ENCODE peak calls at places on chromosomes 11 and 22, in ten cellular contexts. A, K, B, U, W, S, I, J, L and R are unnamed samples.

GRCh38 chr11:110075087-110075821 is 17.9 kb upstream of the ZC3H12C start:
- DNase-seq in S (no peak), I (no peak), L (no peak), B (no peak), K (no peak), A (no peak), W (no peak), U (no peak), J (no peak), R (no peak)

GRCh38 chr11:126140932-126141291 is 70.5 kb downstream of the RPUSD4 start:
- DNase-seq in W (no peak), L (peak), J (no peak), U (peak), K (peak), A (no peak), I (no peak), S (peak), B (no peak), R (no peak)

GRCh38 chr11:109667719-109668118 is 245.7 kb downstream of the C11orf87 start:
- DNase-seq in W (no peak), U (no peak), J (no peak), B (no peak), K (no peak), A (no peak), S (no peak), L (no peak), I (no peak), R (no peak)

GRCh38 chr22:16965083-16965482 is 42.9 kb downstream of the GAB4 start:
- DNase-seq in U (no peak), S (no peak), A (no peak), B (no peak), I (no peak), K (no peak), W (no peak), L (no peak), J (no peak), R (no peak)

GRCh38 chr22:29856496-29856895 is 18.4 kb upstream of the ASCC2 start:
- DNase-seq in A (no peak), K (no peak), U (no peak), J (no peak), S (no peak), I (no peak), B (no peak), W (no peak), L (no peak), R (no peak)

GRCh38 chr11:100816823-100817222 is 129.7 kb downstream of the ARHGAP42 start:
- DNase-seq in S (no peak), W (no peak), U (no peak), J (no peak), I (no peak), L (no peak), A (no peak), B (no peak), K (no peak), R (no peak)

GRCh38 chr11:66050581-66051231 is 1.5 kb upstream of the SF3B2 start:
- DNase-seq in W (peak), J (no peak), I (no peak), B (no peak), A (peak), U (no peak), K (no peak), L (no peak), S (no peak), R (no peak)

GRCh38 chr11:128342511-128343133 is 244.7 kb downstream of the ETS1 start:
- DNase-seq in W (peak), J (no peak), U (peak), B (no peak), K (peak), I (peak), A (no peak), S (no peak), L (peak), R (no peak)

GRCh38 chr11:44559207-44559943 is 6.1 kb upstream of the CD82 start:
- DNase-seq in J (no peak), B (no peak), W (peak), I (no peak), L (peak), S (no peak), U (no peak), A (no peak), K (no peak), R (no peak)

GRCh38 chr11:85787809-85788805 is 22.8 kb downstream of the SYTL2 start:
- DNase-seq in A (no peak), S (no peak), W (no peak), I (no peak), U (no peak), J (no peak), K (no peak), L (no peak), B (no peak), R (no peak)